ENCODE peak calls at places on chromosomes 4 and X, in nine cellular contexts. One of them, this sample, is unnamed.

GRCh38 chr4:85569730-85570299 is 94.9 kb downstream of the ARHGAP24 start:
- DNase-seq in OCI-LY7: no peak
- DNase-seq in Peyer's patch: no peak
- DNase-seq in fibroblast of lung: no peak
- DNase-seq in A549: no peak
- DNase-seq in heart left ventricle: no peak
- DNase-seq in lower lobe of right lung: no peak
- DNase-seq in endodermal cell: no peak
- DNase-seq in GM23338: no peak
- DNase-seq in this sample: no peak

GRCh38 chr4:110085131-110085530 is 113.3 kb downstream of the ELOVL6 start:
- DNase-seq in GM23338: no peak
- DNase-seq in endodermal cell: no peak
- DNase-seq in A549: no peak
- DNase-seq in OCI-LY7: peak; percentile 35
- DNase-seq in heart left ventricle: peak; percentile 13
- DNase-seq in lower lobe of right lung: no peak
- DNase-seq in fibroblast of lung: peak; percentile 73
- DNase-seq in Peyer's patch: peak; percentile 92
- DNase-seq in this sample: no peak

GRCh38 chrX:7720519-7720918 is 122.5 kb upstream of the VCX start:
- DNase-seq in heart left ventricle: no peak
- DNase-seq in Peyer's patch: no peak
- DNase-seq in lower lobe of right lung: no peak
- DNase-seq in A549: no peak
- DNase-seq in OCI-LY7: no peak
- DNase-seq in endodermal cell: no peak
- DNase-seq in GM23338: no peak
- DNase-seq in fibroblast of lung: no peak
- DNase-seq in this sample: no peak

GRCh38 chrX:46029777-46030176 is 515.4 kb downstream of the ZNF674 start:
- DNase-seq in OCI-LY7: no peak
- DNase-seq in fibroblast of lung: no peak
- DNase-seq in Peyer's patch: no peak
- DNase-seq in heart left ventricle: no peak
- DNase-seq in GM23338: no peak
- DNase-seq in lower lobe of right lung: no peak
- DNase-seq in A549: no peak
- DNase-seq in endodermal cell: no peak
- DNase-seq in this sample: no peak

GRCh38 chr4:114659386-114660008 is 60.9 kb downstream of the UGT8 start:
- DNase-seq in A549: peak; percentile 17
- DNase-seq in heart left ventricle: peak; percentile 7
- DNase-seq in endodermal cell: peak; percentile 84
- DNase-seq in GM23338: peak; percentile 90
- DNase-seq in Peyer's patch: peak; percentile 85
- DNase-seq in fibroblast of lung: peak; percentile 75
- DNase-seq in lower lobe of right lung: no peak
- DNase-seq in OCI-LY7: peak; percentile 80
- DNase-seq in this sample: no peak

GRCh38 chrX:130435937-130436336 is 34.1 kb downstream of the RBMX2 start:
- DNase-seq in endodermal cell: no peak
- DNase-seq in heart left ventricle: no peak
- DNase-seq in lower lobe of right lung: no peak
- DNase-seq in A549: no peak
- DNase-seq in fibroblast of lung: no peak
- DNase-seq in GM23338: no peak
- DNase-seq in OCI-LY7: no peak
- DNase-seq in Peyer's patch: no peak
- DNase-seq in this sample: no peak

GRCh38 chrX:13472975-13473665 is 96.3 kb upstream of the EGFL6 start:
- DNase-seq in OCI-LY7: no peak
- DNase-seq in lower lobe of right lung: no peak
- DNase-seq in Peyer's patch: no peak
- DNase-seq in endodermal cell: no peak
- DNase-seq in fibroblast of lung: no peak
- DNase-seq in A549: no peak
- DNase-seq in heart left ventricle: no peak
- DNase-seq in GM23338: no peak
- DNase-seq in this sample: no peak

GRCh38 chr4:161320377-161320776 is 843.4 kb downstream of the FSTL5 start:
- DNase-seq in endodermal cell: peak; percentile 71
- DNase-seq in fibroblast of lung: peak; percentile 4
- DNase-seq in OCI-LY7: peak; percentile 37
- DNase-seq in GM23338: peak; percentile 69
- DNase-seq in lower lobe of right lung: no peak
- DNase-seq in heart left ventricle: no peak
- DNase-seq in A549: peak; percentile 2
- DNase-seq in Peyer's patch: no peak
- DNase-seq in this sample: no peak

GRCh38 chr4:15232725-15233597 is 194.9 kb upstream of the C1QTNF7 start:
- DNase-seq in lower lobe of right lung: no peak
- DNase-seq in A549: no peak
- DNase-seq in endodermal cell: no peak
- DNase-seq in OCI-LY7: no peak
- DNase-seq in heart left ventricle: no peak
- DNase-seq in fibroblast of lung: peak; percentile 68
- DNase-seq in GM23338: no peak
- DNase-seq in Peyer's patch: no peak
- DNase-seq in this sample: no peak

GRCh38 chrX:69229436-69229835 is 64.2 kb upstream of the PJA1 start:
- DNase-seq in fibroblast of lung: no peak
- DNase-seq in OCI-LY7: no peak
- DNase-seq in GM23338: no peak
- DNase-seq in heart left ventricle: no peak
- DNase-seq in lower lobe of right lung: no peak
- DNase-seq in endodermal cell: no peak
- DNase-seq in A549: no peak
- DNase-seq in Peyer's patch: peak; percentile 4
- DNase-seq in this sample: no peak

GRCh38 chr4:22574424-22574823 is 58.6 kb upstream of the ADGRA3 start:
- DNase-seq in heart left ventricle: no peak
- DNase-seq in fibroblast of lung: no peak
- DNase-seq in GM23338: peak; percentile 12
- DNase-seq in Peyer's patch: no peak
- DNase-seq in OCI-LY7: no peak
- DNase-seq in A549: no peak
- DNase-seq in lower lobe of right lung: no peak
- DNase-seq in endodermal cell: no peak
- DNase-seq in this sample: no peak

GRCh38 chrX:63514575-63514967 is 163.4 kb upstream of the SPIN4 start:
- DNase-seq in Peyer's patch: no peak
- DNase-seq in A549: no peak
- DNase-seq in OCI-LY7: no peak
- DNase-seq in fibroblast of lung: peak; percentile 8
- DNase-seq in GM23338: no peak
- DNase-seq in lower lobe of right lung: no peak
- DNase-seq in endodermal cell: no peak
- DNase-seq in heart left ventricle: no peak
- DNase-seq in this sample: no peak

GRCh38 chr4:5693871-5694270 is 14.5 kb downstream of the EVC2 start:
- DNase-seq in A549: no peak
- DNase-seq in endodermal cell: no peak
- DNase-seq in lower lobe of right lung: no peak
- DNase-seq in fibroblast of lung: no peak
- DNase-seq in OCI-LY7: no peak
- DNase-seq in heart left ventricle: no peak
- DNase-seq in GM23338: no peak
- DNase-seq in Peyer's patch: no peak
- DNase-seq in this sample: no peak

GRCh38 chr4:159014896-159015295 is 88.0 kb upstream of the RAPGEF2 start:
- DNase-seq in Peyer's patch: no peak
- DNase-seq in OCI-LY7: no peak
- DNase-seq in heart left ventricle: no peak
- DNase-seq in A549: no peak
- DNase-seq in GM23338: no peak
- DNase-seq in endodermal cell: no peak
- DNase-seq in fibroblast of lung: no peak
- DNase-seq in lower lobe of right lung: no peak
- DNase-seq in this sample: no peak

GRCh38 chr4:140085062-140085622 is 68.8 kb downstream of the MAML3 start:
- DNase-seq in OCI-LY7: no peak
- DNase-seq in fibroblast of lung: no peak
- DNase-seq in endodermal cell: no peak
- DNase-seq in GM23338: no peak
- DNase-seq in heart left ventricle: no peak
- DNase-seq in lower lobe of right lung: no peak
- DNase-seq in Peyer's patch: no peak
- DNase-seq in A549: peak; percentile 58
- DNase-seq in this sample: no peak

GRCh38 chrX:3191821-3192220 is 150.6 kb downstream of the ARSF start:
- DNase-seq in endodermal cell: no peak
- DNase-seq in Peyer's patch: no peak
- DNase-seq in OCI-LY7: no peak
- DNase-seq in lower lobe of right lung: no peak
- DNase-seq in A549: no peak
- DNase-seq in fibroblast of lung: peak; percentile 51
- DNase-seq in heart left ventricle: no peak
- DNase-seq in GM23338: no peak
- DNase-seq in this sample: no peak

GRCh38 chr4:153792007-153792892 is 3.4 kb upstream of the SFRP2 start:
- DNase-seq in Peyer's patch: peak; percentile 66
- DNase-seq in fibroblast of lung: peak; percentile 47
- DNase-seq in A549: no peak
- DNase-seq in heart left ventricle: no peak
- DNase-seq in lower lobe of right lung: peak; percentile 64
- DNase-seq in OCI-LY7: no peak
- DNase-seq in endodermal cell: peak; percentile 98
- DNase-seq in GM23338: peak; percentile 96
- DNase-seq in this sample: no peak

GRCh38 chrX:49058794-49059193 is at the start of gene CCDC120:
- DNase-seq in A549: no peak
- DNase-seq in Peyer's patch: peak; percentile 62
- DNase-seq in lower lobe of right lung: peak; percentile 51
- DNase-seq in fibroblast of lung: no peak
- DNase-seq in OCI-LY7: no peak
- DNase-seq in GM23338: peak; percentile 62
- DNase-seq in endodermal cell: peak; percentile 76
- DNase-seq in heart left ventricle: no peak
- DNase-seq in this sample: no peak

GRCh38 chr4:150315175-150315574 is 236.9 kb downstream of the DCLK2 start:
- DNase-seq in A549: no peak
- DNase-seq in endodermal cell: peak; percentile 67
- DNase-seq in OCI-LY7: no peak
- DNase-seq in GM23338: peak; percentile 74
- DNase-seq in lower lobe of right lung: no peak
- DNase-seq in Peyer's patch: no peak
- DNase-seq in fibroblast of lung: no peak
- DNase-seq in heart left ventricle: no peak
- DNase-seq in this sample: no peak

GRCh38 chrX:51641421-51642021 is 22.8 kb upstream of the CENPVL3 start:
- DNase-seq in A549: peak; percentile 2
- DNase-seq in GM23338: peak; percentile 82
- DNase-seq in lower lobe of right lung: no peak
- DNase-seq in OCI-LY7: peak; percentile 47
- DNase-seq in fibroblast of lung: peak; percentile 64
- DNase-seq in heart left ventricle: no peak
- DNase-seq in endodermal cell: peak; percentile 53
- DNase-seq in Peyer's patch: no peak
- DNase-seq in this sample: no peak
- TF ChIP-seq CTCF in A549: peak; percentile 15
- TF ChIP-seq CTCF in GM23338: peak; percentile 59
- TF ChIP-seq CTCF in lower lobe of right lung: peak; percentile 36
- TF ChIP-seq CTCF in OCI-LY7: peak; percentile 78
- TF ChIP-seq CTCF in fibroblast of lung: peak; percentile 46
- TF ChIP-seq CTCF in heart left ventricle: peak; percentile 39
- TF ChIP-seq CTCF in endodermal cell: peak; percentile 76
- TF ChIP-seq CTCF in Peyer's patch: no peak
- TF ChIP-seq CTCF in this sample: no peak

GRCh38 chrX:9310596-9310995 is 154.3 kb upstream of the TBL1X start:
- DNase-seq in OCI-LY7: no peak
- DNase-seq in heart left ventricle: no peak
- DNase-seq in lower lobe of right lung: no peak
- DNase-seq in Peyer's patch: no peak
- DNase-seq in A549: no peak
- DNase-seq in endodermal cell: no peak
- DNase-seq in GM23338: no peak
- DNase-seq in fibroblast of lung: no peak
- DNase-seq in this sample: no peak
- H3K27ac ChIP-seq in OCI-LY7: no peak overlapping the region
- H3K27ac ChIP-seq in heart left ventricle: no peak overlapping the region
- H3K27ac ChIP-seq in lower lobe of right lung: no peak overlapping the region
- H3K27ac ChIP-seq in Peyer's patch: no peak overlapping the region
- H3K27ac ChIP-seq in A549: no peak overlapping the region
- H3K27ac ChIP-seq in endodermal cell: no peak overlapping the region
- H3K27ac ChIP-seq in GM23338: no peak overlapping the region
- H3K27ac ChIP-seq in fibroblast of lung: no peak overlapping the region
- H3K27ac ChIP-seq in this sample: peak overlapping the region; percentile 71

DNA sequence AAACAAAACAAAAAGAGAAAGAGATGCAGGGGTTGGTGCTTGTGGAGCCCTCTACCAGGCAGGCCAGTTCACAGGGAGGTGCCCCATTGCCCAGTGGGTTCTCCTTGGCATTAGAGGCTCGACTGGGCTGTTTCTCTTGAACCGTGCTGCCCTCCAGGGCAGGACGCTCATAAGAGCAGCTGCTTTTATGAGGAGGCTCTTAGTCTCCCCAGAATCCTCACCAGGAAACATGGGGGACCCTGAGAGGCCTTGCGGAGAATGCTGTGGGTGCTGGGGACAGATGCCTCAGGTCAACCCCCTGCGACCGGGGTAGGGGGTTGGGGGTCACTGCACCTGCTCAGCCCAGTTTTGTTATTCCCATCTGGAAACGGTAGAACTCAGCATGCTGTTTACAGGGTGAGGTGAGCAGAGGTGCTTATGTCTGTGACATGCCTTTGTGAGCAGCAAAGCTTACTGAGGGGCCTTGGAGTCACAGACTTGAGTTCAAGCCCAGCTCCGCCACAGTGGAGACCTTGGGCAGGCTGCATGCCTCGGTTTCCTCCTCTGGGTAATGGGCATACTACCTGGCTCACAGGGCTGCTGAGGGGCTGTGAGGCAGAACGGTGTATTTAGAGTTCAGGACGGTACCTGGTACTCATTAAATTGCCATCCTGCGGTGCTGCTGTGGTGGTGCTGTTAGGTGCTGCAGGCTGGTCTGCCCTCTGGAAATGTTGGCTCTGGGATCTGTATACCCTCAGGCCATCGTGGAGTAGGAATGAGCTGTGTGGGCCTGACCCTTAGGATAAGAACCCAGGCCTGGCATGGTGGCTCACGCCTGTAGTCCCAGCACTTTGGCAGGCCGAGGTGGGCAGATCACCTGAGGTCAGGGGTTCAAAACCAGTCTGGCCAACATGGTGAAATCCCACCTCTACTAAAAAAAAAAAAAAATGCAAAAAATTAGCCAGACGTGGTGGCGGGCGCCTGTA is 5.7 kb downstream of the TBC1D14 start:
- DNase-seq in fibroblast of lung: no peak
- DNase-seq in OCI-LY7: no peak
- DNase-seq in endodermal cell: no peak
- DNase-seq in A549: no peak
- DNase-seq in GM23338: no peak
- DNase-seq in lower lobe of right lung: no peak
- DNase-seq in Peyer's patch: no peak
- DNase-seq in heart left ventricle: no peak
- DNase-seq in this sample: no peak
- H3K4me1 ChIP-seq in fibroblast of lung: no peaks in the 10 kb centered on the region
- H3K4me1 ChIP-seq in OCI-LY7: peaks cover 45% of the 10 kb centered on the region
- H3K4me1 ChIP-seq in endodermal cell: peaks cover 2% of the 10 kb centered on the region
- H3K4me1 ChIP-seq in A549: peaks cover 46% of the 10 kb centered on the region
- H3K4me1 ChIP-seq in GM23338: peaks cover 11% of the 10 kb centered on the region
- H3K4me1 ChIP-seq in lower lobe of right lung: peaks cover 75% of the 10 kb centered on the region
- H3K4me1 ChIP-seq in Peyer's patch: peaks cover 20% of the 10 kb centered on the region
- H3K4me1 ChIP-seq in heart left ventricle: peaks cover 37% of the 10 kb centered on the region
- H3K4me1 ChIP-seq in this sample: peaks cover 48% of the 10 kb centered on the region

GRCh38 chr4:42871685-42872271 is 20.7 kb upstream of the GRXCR1 start:
- DNase-seq in fibroblast of lung: no peak
- DNase-seq in OCI-LY7: no peak
- DNase-seq in Peyer's patch: no peak
- DNase-seq in A549: no peak
- DNase-seq in GM23338: no peak
- DNase-seq in endodermal cell: no peak
- DNase-seq in lower lobe of right lung: no peak
- DNase-seq in heart left ventricle: no peak
- DNase-seq in this sample: no peak
- TF ChIP-seq CTCF in fibroblast of lung: no peak
- TF ChIP-seq CTCF in OCI-LY7: no peak
- TF ChIP-seq CTCF in Peyer's patch: no peak
- TF ChIP-seq CTCF in A549: no peak
- TF ChIP-seq CTCF in GM23338: no peak
- TF ChIP-seq CTCF in endodermal cell: no peak
- TF ChIP-seq CTCF in lower lobe of right lung: no peak
- TF ChIP-seq CTCF in heart left ventricle: no peak
- TF ChIP-seq CTCF in this sample: no peak